ENCODE peak calls at places on chromosomes 3 and 15, in nine cellular contexts. N, T, W, Z, C, H, P, S and Y are unnamed samples.

GRCh38 chr15:76718863-76719262 is 186.3 kb downstream of the SCAPER start:
- DNase-seq in Z (no peak), S (no peak), W (no peak), P (no peak), N (no peak), T (no peak), H (no peak), C (no peak), Y (no peak)

GRCh38 chr3:139312959-139313358 is 30.9 kb upstream of the MRPS22 start:
- DNase-seq in W (no peak), S (no peak), P (no peak), Z (no peak), H (no peak), T (no peak), N (peak; percentile 41), C (no peak), Y (no peak)

GRCh38 chr3:149506965-149507364 is 32.5 kb downstream of the TM4SF4 start:
- DNase-seq in P (no peak), T (no peak), N (no peak), H (no peak), W (no peak), Z (no peak), S (no peak), C (no peak), Y (no peak)

GRCh38 chr15:98668566-98669308 is 20.4 kb downstream of the IGF1R start:
- DNase-seq in C (no peak), P (no peak), H (no peak), N (peak; percentile 76), T (no peak), Z (no peak), S (no peak), W (no peak), Y (no peak)

GRCh38 chr15:80609111-80609510 is 86.0 kb upstream of the ABHD17C start:
- DNase-seq in C (no peak), T (no peak), S (no peak), Z (no peak), W (no peak), H (no peak), P (no peak), N (no peak), Y (no peak)

GRCh38 chr15:66288796-66289195 is 4.6 kb upstream of the DIS3L start:
- DNase-seq in T (no peak), H (no peak), W (no peak), C (no peak), S (no peak), Z (no peak), N (peak; percentile 6), P (no peak), Y (no peak)

GRCh38 chr3:179189764-179190163 is 41.6 kb downstream of the PIK3CA start:
- DNase-seq in W (peak; percentile 7), T (no peak), P (no peak), N (peak; percentile 80), S (no peak), Z (no peak), H (no peak), C (no peak), Y (no peak)

GRCh38 chr3:98504534-98504933 is 7.1 kb downstream of the OR5K2 start:
- DNase-seq in W (no peak), C (no peak), T (no peak), P (no peak), S (no peak), H (no peak), Z (no peak), N (no peak), Y (no peak)

GRCh38 chr3:143895805-143896204 is 47.5 kb upstream of the SLC9A9 start:
- DNase-seq in Z (no peak), P (no peak), N (peak; percentile 28), W (no peak), S (no peak), T (no peak), C (no peak), H (peak; percentile 1), Y (no peak)